ENCODE peak calls at places on chromosomes 11 and 22, in four cellular contexts. H is aorta, C is right cardiac atrium, P is heart left ventricle. E is an unnamed sample.
A peak's percentile ranks its signal among the peaks of the same experiment; 100 is the strongest.

GRCh38 chr22:46368422-46368821 is 32.9 kb downstream of the TRMU start:
- DNase-seq in C (no peak), P (no peak), H (peak; percentile 70), E (no peak)

GRCh38 chr11:112564228-112564955 is 303.7 kb upstream of the PLET1 start:
- DNase-seq in C (peak; percentile 72), P (peak; percentile 16), H (no peak), E (no peak)

GRCh38 chr22:20642668-20643179 is 131.2 kb upstream of the SERPIND1 start:
- DNase-seq in H (no peak), C (no peak), P (no peak), E (no peak)

GRCh38 chr11:94183886-94184264 is 55.2 kb downstream of the PANX1 start:
- DNase-seq in H (peak; percentile 85), P (peak; percentile 25), C (peak; percentile 86), E (no peak)

GRCh38 chr11:75583710-75584658 is 21.9 kb downstream of the SERPINH1 start:
- DNase-seq in C (peak; percentile 94), P (peak; percentile 79), H (peak; percentile 86), E (peak; percentile 75)

GRCh38 chr11:63503492-63503891 is 2.4 kb upstream of the LGALS12 start:
- DNase-seq in H (no peak), C (no peak), P (no peak), E (no peak)

GRCh38 chr11:124078591-124078990 is 36.7 kb upstream of the VWA5A start:
- DNase-seq in P (no peak), C (no peak), H (no peak), E (no peak)

GRCh38 chr11:87454246-87454645 is 416.5 kb downstream of the TMEM135 start:
- DNase-seq in H (no peak), C (no peak), P (no peak), E (no peak)

GRCh38 chr11:27874998-27875397 is 174.7 kb upstream of the BDNF start:
- DNase-seq in C (no peak), P (no peak), H (no peak), E (no peak)

GRCh38 chr11:93330446-93330984 is at the start of gene DEUP1:
- DNase-seq in C (peak; percentile 85), P (peak; percentile 24), H (peak; percentile 83), E (peak; percentile 45)

GRCh38 chr22:50523458-50523805 is 2.0 kb downstream of the SCO2 start:
- DNase-seq in P (no peak), H (no peak), C (no peak), E (no peak)

GRCh38 chr11:10487002-10487647 is 32.1 kb downstream of the AMPD3 start:
- DNase-seq in P (no peak), C (no peak), H (no peak), E (no peak)

GRCh38 chr11:31641477-31642062 is 132.0 kb downstream of the ELP4 start:
- DNase-seq in C (no peak), H (no peak), P (no peak), E (no peak)

GRCh38 chr11:93444671-93445073 is 98.5 kb downstream of the SMCO4 start:
- DNase-seq in C (no peak), H (no peak), P (no peak), E (no peak)

GRCh38 chr11:95675585-95675984 is 114.0 kb downstream of the FAM76B start:
- DNase-seq in C (no peak), H (no peak), P (no peak), E (no peak)

GRCh38 chr11:63937713-63938480 is 905 bp upstream of the NAA40 start:
- DNase-seq in C (peak; percentile 52), H (no peak), P (no peak), E (no peak)

GRCh38 chr11:74000307-74000630 is 8.6 kb downstream of the UCP3 start:
- DNase-seq in H (no peak), C (no peak), P (no peak), E (no peak)

GRCh38 chr11:40132881-40133280 is 1326.6 kb downstream of the LRRC4C start:
- DNase-seq in C (no peak), P (no peak), H (no peak), E (no peak)

GRCh38 chr11:3942160-3942955 is 86.9 kb downstream of the STIM1 start:
- DNase-seq in C (no peak), P (no peak), H (no peak), E (no peak)

GRCh38 chr11:60594998-60595637 is 79.9 kb downstream of the MS4A13 start:
- DNase-seq in P (peak; percentile 5), H (no peak), C (no peak), E (no peak)

GRCh38 chr11:36280531-36280930 is 8.7 kb downstream of the COMMD9 start:
- DNase-seq in H (no peak), P (peak; percentile 14), C (no peak), E (no peak)

GRCh38 chr11:82523141-82523540 is 210.5 kb downstream of the FAM181B start:
- DNase-seq in C (peak; percentile 40), P (no peak), H (no peak), E (no peak)

GRCh38 chr22:48574776-48575566 is 1252.7 kb downstream of the BRD1 start:
- DNase-seq in P (peak; percentile 23), H (no peak), C (peak; percentile 58), E (peak; percentile 41)

GRCh38 chr11:85809881-85810280 is 1.1 kb downstream of the SYTL2 start:
- DNase-seq in H (peak; percentile 76), C (peak; percentile 36), P (no peak), E (no peak)

GRCh38 chr22:44952863-44953790 is 56.7 kb downstream of the PHF21B start:
- DNase-seq in P (no peak), H (no peak), C (no peak), E (no peak)

GRCh38 chr22:44955102-44955501 is 54.7 kb downstream of the PHF21B start:
- DNase-seq in P (no peak), C (no peak), H (no peak), E (no peak)

GRCh38 chr22:44954113-44954512 is 55.7 kb downstream of the PHF21B start:
- DNase-seq in C (no peak), H (no peak), P (no peak), E (no peak)

GRCh38 chr22:44957267-44957905 is 52.4 kb downstream of the PHF21B start:
- DNase-seq in C (no peak), H (no peak), P (no peak), E (no peak)

DNA sequence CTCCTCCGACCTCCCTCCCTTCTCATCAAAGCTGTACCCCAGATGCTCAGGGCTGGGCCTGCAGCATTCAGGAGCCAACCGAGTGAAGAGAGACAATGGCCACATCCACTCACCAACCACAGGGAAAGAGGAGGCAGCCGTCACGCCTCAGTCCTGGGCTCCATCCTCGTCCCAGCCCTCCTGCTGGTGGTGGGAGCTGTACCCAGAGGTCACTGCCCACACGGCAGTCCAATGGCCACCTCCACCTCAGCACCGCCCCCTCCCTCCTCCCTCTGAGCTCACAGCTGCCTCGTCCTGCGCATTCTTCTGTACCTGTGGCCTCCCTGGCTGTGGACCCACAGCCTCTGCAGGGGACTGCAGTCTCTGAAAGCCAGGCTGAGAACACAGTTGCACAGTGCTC is 53.0 kb downstream of the PHF21B start:
- DNase-seq in H (no peak), P (no peak), C (no peak), E (no peak)
- H3K27me3 ChIP-seq in H (no peaks in the 10 kb centered on the region), P (no peaks in the 10 kb centered on the region), C (no peaks in the 10 kb centered on the region), E (peaks cover 2% of the 10 kb centered on the region)

GRCh38 chr11:121887564-121887963 is 228.5 kb downstream of the BLID start:
- DNase-seq in H (no peak), P (no peak), C (no peak), E (no peak)

GRCh38 chr11:121884601-121885000 is 231.4 kb downstream of the BLID start:
- DNase-seq in H (no peak), P (no peak), C (no peak), E (no peak)

GRCh38 chr11:121886005-121886739 is 229.8 kb downstream of the BLID start:
- DNase-seq in H (no peak), C (peak; percentile 82), P (peak; percentile 31), E (peak; percentile 66)

GRCh38 chr11:121886956-121887355 is 229.1 kb downstream of the BLID start:
- DNase-seq in C (no peak), H (no peak), P (no peak), E (no peak)

GRCh38 chr11:121881806-121882205 is 234.2 kb downstream of the BLID start:
- DNase-seq in C (no peak), P (no peak), H (no peak), E (no peak)
- H3K27me3 ChIP-seq in C (no peaks in the 10 kb centered on the region), P (no peaks in the 10 kb centered on the region), H (no peaks in the 10 kb centered on the region), E (no peaks in the 10 kb centered on the region)

GRCh38 chr22:26894766-26895485 is 237.5 kb downstream of the MIAT start:
- DNase-seq in P (no peak), C (no peak), H (no peak), E (no peak)

GRCh38 chr22:26901228-26901816 is 243.9 kb downstream of the MIAT start:
- DNase-seq in H (no peak), C (no peak), P (no peak), E (no peak)

GRCh38 chr22:26894362-26894761 is 237.0 kb downstream of the MIAT start:
- DNase-seq in C (no peak), H (no peak), P (no peak), E (no peak)

GRCh38 chr22:26893711-26894110 is 236.3 kb downstream of the MIAT start:
- DNase-seq in P (no peak), H (no peak), C (no peak), E (no peak)

GRCh38 chr22:26897384-26897783 is 240.0 kb downstream of the MIAT start:
- DNase-seq in C (no peak), H (no peak), P (no peak), E (no peak)
- H3K27me3 ChIP-seq in C (no peaks in the 10 kb centered on the region), H (no peaks in the 10 kb centered on the region), P (peaks cover 16% of the 10 kb centered on the region), E (peaks cover 6% of the 10 kb centered on the region)

DNA sequence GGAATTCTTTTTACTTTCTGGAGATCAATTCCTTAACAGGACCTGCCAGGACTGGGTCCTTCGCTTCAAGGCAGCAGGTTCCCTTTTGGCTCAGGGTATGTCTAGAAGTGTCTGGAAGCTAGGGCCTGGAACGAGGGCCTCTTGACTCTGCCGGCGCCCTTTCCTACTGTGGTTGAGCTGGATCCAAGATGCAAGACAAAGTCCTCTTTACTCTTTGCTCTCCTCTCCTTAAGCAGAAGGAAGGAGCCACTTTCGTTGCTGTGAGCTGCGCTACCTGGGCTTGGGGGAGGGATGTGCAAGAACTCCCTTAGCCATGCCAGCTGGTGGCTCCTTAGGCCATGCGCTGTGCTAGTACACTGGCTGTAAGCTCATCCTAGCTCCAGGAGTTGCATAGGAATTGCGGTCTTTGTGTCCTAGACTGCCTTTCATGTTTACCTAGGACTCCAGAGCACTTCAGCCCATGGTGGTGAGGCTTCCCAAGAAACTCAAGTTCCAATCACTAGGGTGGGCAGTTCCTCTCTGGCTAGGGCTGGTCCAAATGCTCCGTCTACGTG is 18.1 kb downstream of the GLB1L2 start:
- DNase-seq in H (no peak), C (no peak), P (no peak), E (no peak)
- H3K27me3 ChIP-seq in H (no peaks in the 10 kb centered on the region), C (no peaks in the 10 kb centered on the region), P (no peaks in the 10 kb centered on the region), E (no peaks in the 10 kb centered on the region)

E was measured in psoas muscle.